ENCODE peak calls at places on chromosomes 1 and 21, in six cellular contexts. U is thyroid gland; J is CD8-positive, alpha-beta T cell; M is heart right ventricle; Z is heart left ventricle; Y is tibial nerve. F is an unnamed sample.
A peak's percentile ranks its signal among the peaks of the same experiment; 100 is the strongest.

GRCh38 chr1:228009828-228010775 is 3.3 kb downstream of the WNT3A start:
- DNase-seq in J (no peak), M (no peak), U (peak; percentile 74), Y (no peak), Z (no peak), F (no peak)

GRCh38 chr1:102891868-102892625 is 216.3 kb downstream of the COL11A1 start:
- DNase-seq in J (no peak), M (no peak), U (no peak), Y (no peak), Z (no peak), F (no peak)

GRCh38 chr1:5830771-5831599 is 161.2 kb downstream of the NPHP4 start:
- DNase-seq in Y (no peak), J (no peak), U (no peak), Z (no peak), M (no peak), F (no peak)

GRCh38 chr1:214248294-214249082 is 32.5 kb upstream of the SMYD2 start:
- DNase-seq in Z (no peak), Y (no peak), J (no peak), U (no peak), M (no peak), F (no peak)

GRCh38 chr21:35342440-35342839 is 293.3 kb upstream of the RUNX1 start:
- DNase-seq in J (no peak), U (no peak), Z (no peak), M (no peak), Y (no peak), F (no peak)

GRCh38 chr1:42739753-42740700 is at the start of gene CLDN19:
- DNase-seq in U (no peak), J (no peak), Z (no peak), Y (no peak), M (no peak), F (no peak)

GRCh38 chr21:37983336-37984095 is 67.3 kb upstream of the KCNJ6 start:
- DNase-seq in Y (no peak), J (no peak), U (no peak), M (no peak), Z (no peak), F (no peak)

GRCh38 chr1:59155326-59155725 is 141.6 kb upstream of the FGGY start:
- DNase-seq in Z (no peak), J (no peak), Y (no peak), M (no peak), U (no peak), F (no peak)

GRCh38 chr1:26910343-26911160 is 3.2 kb downstream of the NR0B2 start:
- DNase-seq in Y (no peak), U (no peak), M (no peak), Z (no peak), J (no peak), F (peak; percentile 66)

GRCh38 chr1:151574575-151575529 is 34.7 kb downstream of the TUFT1 start:
- DNase-seq in M (no peak), U (no peak), Y (no peak), Z (no peak), J (no peak), F (no peak)

GRCh38 chr1:239811211-239811902 is 280.3 kb upstream of the FMN2 start:
- DNase-seq in Z (no peak), J (no peak), U (no peak), M (no peak), Y (no peak), F (no peak)

GRCh38 chr1:82321794-82322193 is 521.1 kb downstream of the ADGRL2 start:
- DNase-seq in Y (no peak), U (no peak), M (no peak), J (no peak), Z (no peak), F (no peak)

GRCh38 chr1:46412853-46413595 is 18.9 kb downstream of the FAAH start:
- DNase-seq in U (no peak), M (no peak), Z (no peak), J (no peak), Y (no peak), F (no peak)

GRCh38 chr21:27759820-27760219 is 792.9 kb upstream of the ADAMTS5 start:
- DNase-seq in M (no peak), Z (no peak), J (no peak), Y (no peak), U (no peak), F (no peak)

GRCh38 chr1:8137406-8138244 is 111.5 kb upstream of the ERRFI1 start:
- DNase-seq in M (peak; percentile 44), Z (peak; percentile 45), J (no peak), U (no peak), Y (peak; percentile 62), F (no peak)

GRCh38 chr1:164617607-164618564 is 58.9 kb downstream of the PBX1 start:
- DNase-seq in M (no peak), Z (no peak), J (no peak), Y (peak; percentile 44), U (peak; percentile 58), F (no peak)

GRCh38 chr1:76292418-76293184 is 218.1 kb downstream of the ST6GALNAC3 start:
- DNase-seq in Z (no peak), Y (no peak), J (no peak), M (no peak), U (no peak), F (no peak)

GRCh38 chr1:67429528-67430357 is 459 bp downstream of the SERBP1 start:
- DNase-seq in Y (no peak), U (peak; percentile 38), M (peak; percentile 16), J (no peak), Z (peak; percentile 12), F (peak; percentile 61)
- H3K4me1 ChIP-seq in Y (peaks cover 14% of the 10 kb centered on the region), U (peaks cover 4% of the 10 kb centered on the region), M (peaks cover 52% of the 10 kb centered on the region), J (peaks cover 35% of the 10 kb centered on the region), Z (peaks cover 46% of the 10 kb centered on the region), F (peaks cover 12% of the 10 kb centered on the region)

GRCh38 chr21:46083271-46084040 is 14.5 kb upstream of the COL6A2 start:
- DNase-seq in Y (no peak), U (no peak), M (no peak), Z (no peak), J (no peak), F (no peak)
- H3K4me1 ChIP-seq in Y (peaks cover 3% of the 10 kb centered on the region), U (peaks cover 9% of the 10 kb centered on the region), M (peaks cover 24% of the 10 kb centered on the region), Z (peaks cover 26% of the 10 kb centered on the region), J (no peaks in the 10 kb centered on the region), F (no peaks in the 10 kb centered on the region)

GRCh38 chr1:25628741-25629421 is 12.3 kb downstream of the MAN1C1 start:
- DNase-seq in U (no peak), Z (no peak), J (no peak), M (no peak), Y (no peak), F (no peak)
- H3K4me1 ChIP-seq in U (peaks cover 18% of the 10 kb centered on the region), Z (peaks cover 16% of the 10 kb centered on the region), J (peaks cover 57% of the 10 kb centered on the region), M (peaks cover 23% of the 10 kb centered on the region), Y (no peaks in the 10 kb centered on the region), F (no peaks in the 10 kb centered on the region)

GRCh38 chr1:22826630-22827580 is 116.3 kb downstream of the EPHB2 start:
- DNase-seq in U (peak; percentile 97), Z (no peak), M (peak; percentile 29), Y (no peak), J (no peak), F (peak; percentile 36)
- H3K4me1 ChIP-seq in U (peaks cover 61% of the 10 kb centered on the region), Z (peaks cover 28% of the 10 kb centered on the region), M (peaks cover 31% of the 10 kb centered on the region), Y (no peaks in the 10 kb centered on the region), J (no peaks in the 10 kb centered on the region), F (no peaks in the 10 kb centered on the region)

GRCh38 chr1:201022178-201022823 is 1.2 kb downstream of the KIF21B start:
- DNase-seq in U (no peak), J (no peak), Z (no peak), M (no peak), Y (no peak), F (no peak)

GRCh38 chr1:201024251-201024998 is 911 bp upstream of the KIF21B start:
- DNase-seq in M (no peak), U (no peak), Z (no peak), J (no peak), Y (no peak), F (no peak)

GRCh38 chr1:201021333-201022177 is 2.0 kb downstream of the KIF21B start:
- DNase-seq in Y (no peak), U (no peak), Z (no peak), J (no peak), M (no peak), F (no peak)

GRCh38 chr1:201022824-201023516 is 544 bp downstream of the KIF21B start:
- DNase-seq in J (no peak), U (no peak), Y (no peak), Z (no peak), M (no peak), F (peak; percentile 40)

GRCh38 chr1:201023517-201023902 is at the start of gene KIF21B:
- DNase-seq in M (peak; percentile 75), Z (peak; percentile 81), Y (peak; percentile 70), J (peak; percentile 87), U (peak; percentile 79), F (peak; percentile 90)
- H3K4me1 ChIP-seq in M (peaks cover 40% of the 10 kb centered on the region), Z (peaks cover 34% of the 10 kb centered on the region), Y (peaks cover 48% of the 10 kb centered on the region), J (peaks cover 56% of the 10 kb centered on the region), U (peaks cover 27% of the 10 kb centered on the region), F (peaks cover 30% of the 10 kb centered on the region)

GRCh38 chr1:36157973-36158826 is 2.2 kb downstream of the MAP7D1 start:
- DNase-seq in U (no peak), J (no peak), Z (no peak), Y (no peak), M (no peak), F (no peak)

GRCh38 chr1:36160388-36160948 is 4.5 kb downstream of the MAP7D1 start:
- DNase-seq in J (no peak), Y (no peak), U (no peak), M (no peak), Z (no peak), F (no peak)

GRCh38 chr1:36161656-36162531 is 5.9 kb downstream of the MAP7D1 start:
- DNase-seq in U (no peak), Z (no peak), M (no peak), Y (no peak), J (no peak), F (no peak)

GRCh38 chr1:36160949-36161485 is 5.1 kb downstream of the MAP7D1 start:
- DNase-seq in Z (peak; percentile 78), J (peak; percentile 25), U (peak; percentile 57), M (peak; percentile 82), Y (peak; percentile 50), F (peak; percentile 69)

DNA sequence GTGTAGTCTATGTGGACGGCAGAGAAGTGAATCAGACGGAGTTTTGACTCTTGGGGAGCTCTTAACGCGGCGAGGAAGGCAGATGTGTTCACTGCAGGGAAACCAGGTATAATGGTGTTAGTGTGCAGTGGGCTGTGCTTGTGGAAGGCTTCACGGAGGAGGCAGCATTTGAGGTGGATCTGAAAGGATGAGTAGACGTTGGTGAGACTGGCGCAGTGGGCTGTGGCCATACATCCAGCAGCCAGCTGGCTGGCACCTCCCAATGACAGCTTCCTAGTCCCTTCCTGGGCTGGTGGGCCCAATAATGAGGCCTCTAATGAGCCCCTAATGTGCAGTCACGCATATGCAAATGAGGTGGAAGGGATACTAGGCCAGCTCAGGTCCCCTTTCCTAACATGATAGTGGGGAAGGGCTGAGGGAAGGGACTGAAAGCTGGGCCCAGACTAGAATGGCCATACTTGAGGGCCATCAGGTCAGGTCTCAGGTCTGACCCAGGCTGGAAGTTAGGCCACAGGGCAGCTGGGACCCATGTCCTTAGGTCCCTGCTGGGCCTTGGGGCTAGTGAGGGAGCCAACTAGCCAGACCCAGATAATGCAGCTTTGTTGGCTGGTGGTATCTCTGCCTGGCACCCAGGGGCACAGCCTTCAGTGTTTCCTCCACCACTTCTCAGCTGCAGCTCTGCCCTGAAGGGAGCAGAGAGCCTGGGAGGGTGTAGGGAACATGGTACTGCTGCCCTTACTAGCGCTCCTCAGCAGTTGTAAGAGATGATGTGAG is 3.8 kb downstream of the MAP7D1 start:
- DNase-seq in J (no peak), U (no peak), Y (no peak), Z (no peak), M (no peak), F (no peak)
- H3K4me1 ChIP-seq in J (peaks cover 69% of the 10 kb centered on the region), U (peaks cover 80% of the 10 kb centered on the region), Y (peaks cover 57% of the 10 kb centered on the region), Z (peaks cover 80% of the 10 kb centered on the region), M (peaks cover 82% of the 10 kb centered on the region), F (no peaks in the 10 kb centered on the region)

F was measured in right lobe of liver.